ENCODE peak calls at places on chromosomes 12 and 14, in ten cellular contexts. N is thoracic aorta, C is gastrocnemius medialis, I is ascending aorta, S is RWPE2, Y is HCT116, M is foreskin fibroblast, P is AG09309, W is fibroblast of pulmonary artery, L is heart left ventricle. A is an unnamed sample.

GRCh38 chr12:94134226-94134795 is 14.1 kb upstream of the PLXNC1 start:
- DNase-seq in Y (peak; percentile 61), C (no peak), P (peak; percentile 7), S (no peak), W (peak; percentile 72), M (peak; percentile 32), L (no peak), N (no peak), I (no peak), A (peak; percentile 25)

GRCh38 chr12:91801048-91801447 is 344.6 kb downstream of the BTG1 start:
- DNase-seq in L (no peak), M (no peak), Y (no peak), C (no peak), W (no peak), S (no peak), I (no peak), N (no peak), P (no peak), A (no peak)

GRCh38 chr14:101333335-101334280 is 227.7 kb upstream of the DIO3 start:
- DNase-seq in W (no peak), I (no peak), N (no peak), L (no peak), S (no peak), Y (no peak), M (no peak), C (no peak), P (no peak), A (no peak)

GRCh38 chr12:82216475-82216874 is 141.7 kb downstream of the CCDC59 start:
- DNase-seq in S (no peak), C (no peak), L (no peak), P (no peak), I (no peak), N (no peak), W (no peak), M (no peak), Y (no peak), A (no peak)

GRCh38 chr12:54210400-54210790 is 21.6 kb upstream of the SMUG1 start:
- DNase-seq in M (no peak), W (no peak), N (no peak), P (no peak), Y (no peak), C (no peak), I (no peak), L (no peak), S (no peak), A (no peak)

GRCh38 chr12:93153321-93153720 is 224.2 kb upstream of the EEA1 start:
- DNase-seq in N (no peak), L (no peak), P (no peak), S (no peak), M (peak; percentile 53), C (no peak), W (peak; percentile 53), I (no peak), Y (no peak), A (no peak)

GRCh38 chr12:120902846-120903381 is 1.2 kb downstream of the SPPL3 start:
- DNase-seq in M (no peak), Y (no peak), I (no peak), N (no peak), S (no peak), C (no peak), P (no peak), W (no peak), L (no peak), A (no peak)

GRCh38 chr14:52400846-52401245 is 86.7 kb downstream of the PTGER2 start:
- DNase-seq in Y (no peak), W (no peak), M (no peak), N (no peak), C (no peak), L (no peak), I (no peak), S (no peak), P (no peak), A (no peak)

GRCh38 chr14:35533357-35534129 is 421 bp upstream of the INSM2 start:
- DNase-seq in S (peak; percentile 87), P (no peak), L (peak; percentile 40), M (peak; percentile 40), Y (no peak), N (no peak), W (peak; percentile 41), C (no peak), I (no peak), A (no peak)

GRCh38 chr14:25400607-25401206 is 350.8 kb upstream of the STXBP6 start:
- DNase-seq in N (no peak), C (no peak), P (peak; percentile 11), M (peak; percentile 12), Y (no peak), W (peak; percentile 58), L (peak; percentile 22), S (no peak), I (no peak), A (peak; percentile 30)

GRCh38 chr14:57512221-57512620 is 18.6 kb upstream of the CCDC198 start:
- DNase-seq in C (no peak), P (no peak), S (no peak), L (no peak), N (no peak), M (no peak), I (no peak), W (no peak), Y (no peak), A (no peak)

GRCh38 chr12:130331146-130331545 is 6.5 kb upstream of the PIWIL1 start:
- DNase-seq in S (no peak), M (no peak), N (no peak), W (no peak), C (no peak), P (no peak), Y (no peak), I (no peak), L (no peak), A (no peak)

GRCh38 chr12:118312578-118312977 is 60.1 kb downstream of the TAOK3 start:
- DNase-seq in S (no peak), L (no peak), N (no peak), C (no peak), Y (no peak), P (no peak), M (no peak), W (no peak), I (no peak), A (no peak)

GRCh38 chr14:43184540-43184939 is 1322.5 kb downstream of the FSCB start:
- DNase-seq in P (no peak), W (no peak), M (no peak), L (no peak), Y (no peak), C (no peak), S (no peak), N (no peak), I (no peak), A (no peak)

GRCh38 chr12:2053675-2054070 is 886 bp downstream of the CACNA1C start:
- DNase-seq in Y (no peak), C (no peak), M (no peak), P (no peak), I (no peak), N (no peak), S (no peak), L (peak; percentile 52), W (no peak), A (no peak)

GRCh38 chr12:2051700-2052625 is 824 bp upstream of the CACNA1C start:
- DNase-seq in P (no peak), W (no peak), S (no peak), M (no peak), N (no peak), I (no peak), C (no peak), L (no peak), Y (no peak), A (no peak)

GRCh38 chr12:2049604-2050540 is 2.9 kb upstream of the CACNA1C start:
- DNase-seq in W (no peak), P (no peak), N (no peak), L (no peak), S (no peak), M (no peak), Y (no peak), I (no peak), C (no peak), A (no peak)

GRCh38 chr12:2054091-2055018 is 1.6 kb downstream of the CACNA1C start:
- DNase-seq in I (no peak), W (no peak), L (no peak), C (no peak), P (no peak), Y (no peak), M (no peak), N (no peak), S (no peak), A (no peak)

GRCh38 chr12:2052861-2053674 is at the start of gene CACNA1C:
- DNase-seq in L (peak; percentile 80), N (no peak), M (peak; percentile 48), Y (no peak), C (no peak), P (no peak), I (no peak), W (peak; percentile 37), S (no peak), A (no peak)
- TF ChIP-seq CTCF in L (peak; percentile 60), N (peak; percentile 37), M (peak; percentile 6), Y (no peak), C (no peak), P (peak; percentile 34), I (peak; percentile 48), W (no peak), S (peak; percentile 5), A (no peak)

DNA sequence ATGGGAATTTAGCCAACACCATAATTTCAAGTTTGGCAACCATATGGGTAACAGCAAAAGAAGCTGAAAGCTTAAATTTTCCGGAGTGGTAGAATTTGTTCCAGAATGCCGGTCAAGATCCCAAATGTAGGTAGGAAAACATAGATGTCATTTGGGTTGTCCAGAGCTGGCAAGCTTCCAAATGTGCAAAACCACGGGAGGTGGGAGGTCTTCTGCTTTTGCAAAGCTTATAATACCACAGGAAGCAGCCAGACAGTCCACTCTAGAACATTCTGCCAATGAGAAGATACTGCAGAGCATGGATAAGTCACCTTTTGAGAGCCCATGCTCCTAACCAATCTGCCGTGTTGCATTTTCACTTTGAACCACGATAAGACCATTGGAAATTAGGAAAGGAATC is 26.4 kb upstream of the BATF start:
- DNase-seq in W (no peak), Y (no peak), L (no peak), P (no peak), C (no peak), N (no peak), I (no peak), S (no peak), M (no peak), A (no peak)
- H3K4me3 ChIP-seq in W (no peak overlapping the region), Y (no peak overlapping the region), L (no peak overlapping the region), P (no peak overlapping the region), C (no peak overlapping the region), N (no peak overlapping the region), I (no peak overlapping the region), S (no peak overlapping the region), M (no peak overlapping the region), A (no peak overlapping the region)

GRCh38 chr12:107844312-107844921 is 69.9 kb downstream of the ASCL4 start:
- DNase-seq in M (no peak), P (no peak), L (no peak), W (peak; percentile 1), Y (no peak), I (no peak), S (no peak), N (no peak), C (no peak), A (no peak)
- TF ChIP-seq CTCF in M (no peak), P (no peak), L (no peak), W (no peak), Y (no peak), I (no peak), S (no peak), N (no peak), C (no peak), A (no peak)

DNA sequence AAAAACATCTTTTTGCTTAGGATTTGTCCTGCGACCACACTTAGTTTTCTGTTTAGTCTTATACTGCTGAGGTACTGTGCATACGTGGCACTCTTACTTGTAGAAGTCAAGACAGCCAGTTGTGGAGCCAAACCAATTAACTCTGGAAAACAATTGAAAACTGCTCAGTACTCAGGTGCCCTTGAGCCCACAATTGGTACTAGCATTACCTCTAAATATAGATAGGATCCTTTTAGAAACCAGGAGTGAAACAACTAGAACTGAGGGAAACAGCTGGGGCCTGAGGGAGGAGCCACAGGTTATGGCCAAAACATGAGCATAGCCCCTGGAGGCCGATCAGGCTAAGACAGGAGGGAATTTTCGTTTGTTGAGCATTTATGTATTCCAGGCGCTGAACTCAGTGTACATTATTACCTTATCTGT is 2.5 kb downstream of the SPATS2 start:
- DNase-seq in P (no peak), N (no peak), Y (no peak), W (peak; percentile 69), M (no peak), S (no peak), C (peak; percentile 69), I (no peak), L (no peak), A (no peak)
- H3K4me3 ChIP-seq in P (no peak overlapping the region), N (peak overlapping the region; percentile 37), Y (no peak overlapping the region), W (peak overlapping the region; percentile 61), M (no peak overlapping the region), S (no peak overlapping the region), C (peak overlapping the region; percentile 11), I (peak overlapping the region; percentile 16), L (no peak overlapping the region), A (peak overlapping the region; percentile 70)